ENCODE peak calls at places on chromosome 13, in four cellular contexts. D, R, Z and F are unnamed samples.

GRCh38 chr13:110638814-110639806 is 23.8 kb downstream of the NAXD start:
- DNase-seq in D (no peak), R (no peak), Z (no peak), F (no peak)

GRCh38 chr13:26022538-26023292 is 29.1 kb downstream of the SHISA2 start:
- DNase-seq in D (no peak), R (no peak), Z (no peak), F (peak)

GRCh38 chr13:40096357-40096911 is 441.0 kb downstream of the COG6 start:
- DNase-seq in D (no peak), R (peak), Z (no peak), F (no peak)

GRCh38 chr13:32225494-32225931 is 89.7 kb downstream of the ZAR1L start:
- DNase-seq in D (no peak), R (no peak), Z (no peak), F (no peak)

GRCh38 chr13:77863037-77863630 is 55.5 kb downstream of the EDNRB start:
- DNase-seq in D (no peak), R (no peak), Z (no peak), F (no peak)

GRCh38 chr13:43830481-43830873 is 43.7 kb upstream of the ENOX1 start:
- DNase-seq in D (no peak), R (no peak), Z (no peak), F (no peak)

GRCh38 chr13:33224686-33225085 is 60.9 kb downstream of the STARD13 start:
- DNase-seq in D (no peak), R (no peak), Z (no peak), F (no peak)

GRCh38 chr13:23701646-23702045 is 131.4 kb downstream of the TNFRSF19 start:
- DNase-seq in D (no peak), R (no peak), Z (no peak), F (no peak)

GRCh38 chr13:112115403-112116091 is 48.6 kb downstream of the SOX1 start:
- DNase-seq in D (no peak), R (no peak), Z (no peak), F (no peak)

GRCh38 chr13:49218493-49219051 is 1.6 kb upstream of the MLNR start:
- DNase-seq in D (no peak), R (no peak), Z (no peak), F (no peak)

GRCh38 chr13:59734393-59734792 is 429.3 kb downstream of the DIAPH3 start:
- DNase-seq in D (no peak), R (no peak), Z (no peak), F (no peak)

GRCh38 chr13:61316647-61317046 is 99.0 kb downstream of the PCDH20 start:
- DNase-seq in D (no peak), R (no peak), Z (no peak), F (no peak)

GRCh38 chr13:37481005-37481857 is 117.3 kb downstream of the POSTN start:
- DNase-seq in D (no peak), R (peak), Z (no peak), F (no peak)

GRCh38 chr13:30441304-30441703 is 19.0 kb downstream of the UBE2L5 start:
- DNase-seq in D (no peak), R (no peak), Z (no peak), F (no peak)

GRCh38 chr13:30401347-30401746 is 20.9 kb upstream of the UBE2L5 start:
- DNase-seq in D (no peak), R (no peak), Z (no peak), F (no peak)

GRCh38 chr13:45367358-45367757 is 26.4 kb upstream of the TPT1 start:
- DNase-seq in D (no peak), R (peak), Z (peak), F (no peak)

GRCh38 chr13:97762141-97762540 is 191.3 kb upstream of the IPO5 start:
- DNase-seq in D (no peak), R (no peak), Z (no peak), F (no peak)

GRCh38 chr13:23941216-23941615 is 43.9 kb upstream of the C1QTNF9B start:
- DNase-seq in D (no peak), R (no peak), Z (no peak), F (no peak)

GRCh38 chr13:38398810-38399493 is 49.3 kb downstream of the UFM1 start:
- DNase-seq in D (no peak), R (no peak), Z (no peak), F (no peak)

GRCh38 chr13:51355217-51355616 is 15.7 kb downstream of the SERPINE3 start:
- DNase-seq in D (no peak), R (no peak), Z (no peak), F (no peak)

GRCh38 chr13:51626749-51627148 is 42.5 kb downstream of the WDFY2 start:
- DNase-seq in D (no peak), R (no peak), Z (no peak), F (no peak)

GRCh38 chr13:44350775-44351504 is 22.7 kb upstream of the SERP2 start:
- DNase-seq in D (no peak), R (peak), Z (no peak), F (no peak)

GRCh38 chr13:42996584-42996983 is 4.5 kb upstream of the EPSTI1 start:
- DNase-seq in D (no peak), R (no peak), Z (no peak), F (no peak)

GRCh38 chr13:104592127-104592526 is 1525.9 kb upstream of the SLC10A2 start:
- DNase-seq in D (no peak), R (no peak), Z (no peak), F (no peak)